ENCODE peak calls at places on chromosomes 3 and 15, in five cellular contexts. V, Y, I, A and T are unnamed samples. For H3K36me3, the result is how much of the 10 kb centered on the place peaks cover.

GRCh38 chr3:141414800-141415462 is 46.6 kb downstream of the ZBTB38 start:
- DNase-seq in V (no peak), Y (no peak), I (no peak), A (peak), T (no peak)

GRCh38 chr3:139772539-139773500 is 95.0 kb upstream of the NMNAT3 start:
- DNase-seq in V (no peak), Y (no peak), I (no peak), A (peak), T (peak)

GRCh38 chr15:47027322-47027946 is 689.9 kb upstream of the SEMA6D start:
- DNase-seq in V (no peak), Y (no peak), I (peak), A (no peak), T (peak)

GRCh38 chr3:177337548-177338331 is 140.5 kb upstream of the TBL1XR1 start:
- DNase-seq in V (no peak), Y (no peak), I (no peak), A (peak), T (peak)

GRCh38 chr15:79874242-79874641 is 22.6 kb downstream of the MTHFS start:
- DNase-seq in V (no peak), Y (no peak), I (no peak), A (peak), T (peak)

GRCh38 chr3:37243811-37244748 is 69.7 kb upstream of the LRRFIP2 start:
- DNase-seq in V (peak), Y (peak), I (peak), A (peak), T (peak)

GRCh38 chr15:101647251-101647650 is 4.9 kb downstream of the TM2D3 start:
- DNase-seq in V (no peak), Y (no peak), I (no peak), A (no peak), T (no peak)

GRCh38 chr3:73270839-73271483 is 209.5 kb downstream of the EBLN2 start:
- DNase-seq in V (no peak), Y (no peak), I (no peak), A (peak), T (no peak)

DNA sequence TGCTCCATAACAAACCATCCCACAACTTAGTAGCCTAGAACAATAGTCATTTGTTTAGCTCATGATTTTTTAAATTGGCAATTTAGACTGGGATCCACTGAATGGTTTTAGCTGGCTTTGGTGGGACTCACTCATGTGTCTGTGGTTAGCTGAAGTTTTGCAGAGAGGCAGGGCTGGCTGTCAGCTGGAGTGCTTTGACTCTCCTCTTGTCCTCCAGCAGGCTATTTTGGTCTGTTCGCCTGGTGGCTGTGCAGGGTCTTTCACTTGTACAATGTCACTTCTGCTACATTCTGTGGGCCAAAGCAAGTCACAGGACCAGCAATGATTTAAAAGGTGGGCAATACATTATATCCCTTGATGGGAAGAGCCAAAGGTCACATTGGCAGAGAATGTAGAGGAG is 1146.5 kb downstream of the ROBO2 start:
- DNase-seq in V (peak), Y (no peak), I (peak), A (no peak), T (no peak)
- TF ChIP-seq CTCF in V (no peak), Y (no peak), I (peak), A (no peak), T (no peak)

GRCh38 chr15:63041402-63041977 is 1.1 kb upstream of the TPM1 start:
- DNase-seq in V (no peak), Y (no peak), I (peak), A (no peak), T (no peak)
- H3K4me3 ChIP-seq in V (peak), Y (peak), I (peak), A (peak), T (peak)

GRCh38 chr3:47003461-47004368 is 24.2 kb downstream of the NBEAL2 start:
- DNase-seq in V (no peak), Y (no peak), I (no peak), A (no peak), T (no peak)

GRCh38 chr3:47000922-47001730 is 21.7 kb downstream of the NBEAL2 start:
- DNase-seq in V (no peak), Y (no peak), I (no peak), A (no peak), T (no peak)

GRCh38 chr3:47002490-47003410 is 23.3 kb downstream of the NBEAL2 start:
- DNase-seq in V (no peak), Y (no peak), I (peak), A (no peak), T (no peak)

GRCh38 chr3:47000198-47000815 is 20.8 kb downstream of the NBEAL2 start:
- DNase-seq in V (no peak), Y (no peak), I (no peak), A (no peak), T (peak)

GRCh38 chr3:47001731-47002489 is 22.4 kb downstream of the NBEAL2 start:
- DNase-seq in V (no peak), Y (no peak), I (no peak), A (no peak), T (no peak)
- H3K36me3 ChIP-seq in V (under half), Y (under half), I (under half), A (under half), T (half or more)

GRCh38 chr3:166013073-166013679 is 176.0 kb upstream of the BCHE start:
- DNase-seq in V (no peak), Y (no peak), I (peak), A (peak), T (peak)
- TF ChIP-seq CTCF in V (peak), Y (peak), I (peak), A (peak), T (no peak)

GRCh38 chr3:184677344-184678316 is 34.2 kb downstream of the MAGEF1 start:
- DNase-seq in V (no peak), Y (no peak), I (no peak), A (no peak), T (no peak)

GRCh38 chr3:184679056-184679502 is 32.8 kb downstream of the MAGEF1 start:
- DNase-seq in V (peak), Y (no peak), I (peak), A (no peak), T (no peak)

GRCh38 chr3:184676927-184677326 is 34.9 kb downstream of the MAGEF1 start:
- DNase-seq in V (no peak), Y (no peak), I (no peak), A (no peak), T (no peak)

GRCh38 chr3:184680411-184680990 is 31.4 kb downstream of the MAGEF1 start:
- DNase-seq in V (no peak), Y (no peak), I (no peak), A (no peak), T (no peak)

DNA sequence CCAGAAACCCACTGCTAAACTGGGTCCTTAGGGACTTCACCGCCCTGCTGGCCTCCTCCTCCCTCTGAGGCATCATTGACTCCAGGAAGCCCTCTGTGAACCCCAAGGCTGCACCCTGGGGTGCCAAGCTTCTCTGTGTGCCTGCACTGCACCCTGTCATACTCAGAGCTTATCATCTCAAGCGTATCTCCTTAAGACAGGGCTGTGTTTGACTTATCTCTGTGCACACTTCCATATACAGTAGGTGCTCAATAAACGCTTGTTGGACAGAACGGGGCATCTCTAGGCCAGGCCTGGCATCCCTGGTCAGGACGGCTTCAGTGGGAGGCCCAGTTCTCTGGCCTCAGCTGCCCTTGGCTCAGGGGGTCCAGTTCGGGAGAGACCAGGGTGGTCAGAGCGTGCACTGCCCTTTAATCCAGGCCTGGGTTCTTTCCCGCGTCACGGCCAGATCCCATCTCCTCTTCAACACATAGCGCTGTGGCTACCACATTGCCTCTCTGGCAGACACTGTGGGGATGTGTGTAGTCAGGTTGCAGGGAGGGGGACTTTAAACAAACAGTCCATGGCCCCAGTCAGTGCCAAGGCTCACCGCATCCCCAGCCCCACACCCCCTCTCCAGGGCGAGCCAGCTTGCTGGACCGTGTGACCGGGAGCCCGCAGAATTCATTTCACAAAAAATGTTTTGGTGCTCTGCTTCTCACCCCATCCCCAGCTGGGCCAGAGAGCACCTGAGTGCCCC is 33.4 kb downstream of the MAGEF1 start:
- DNase-seq in V (no peak), Y (no peak), I (no peak), A (no peak), T (no peak)
- H3K4me3 ChIP-seq in V (peak), Y (no peak), I (no peak), A (no peak), T (no peak)

GRCh38 chr15:90451215-90451850 is 63.3 kb downstream of the IQGAP1 start:
- DNase-seq in V (no peak), Y (no peak), I (no peak), A (peak), T (peak)

GRCh38 chr15:90449206-90449735 is 61.2 kb downstream of the IQGAP1 start:
- DNase-seq in V (no peak), Y (no peak), I (no peak), A (peak), T (no peak)
- H3K36me3 ChIP-seq in V (under half), Y (under half), I (under half), A (half or more), T (under half)

DNA sequence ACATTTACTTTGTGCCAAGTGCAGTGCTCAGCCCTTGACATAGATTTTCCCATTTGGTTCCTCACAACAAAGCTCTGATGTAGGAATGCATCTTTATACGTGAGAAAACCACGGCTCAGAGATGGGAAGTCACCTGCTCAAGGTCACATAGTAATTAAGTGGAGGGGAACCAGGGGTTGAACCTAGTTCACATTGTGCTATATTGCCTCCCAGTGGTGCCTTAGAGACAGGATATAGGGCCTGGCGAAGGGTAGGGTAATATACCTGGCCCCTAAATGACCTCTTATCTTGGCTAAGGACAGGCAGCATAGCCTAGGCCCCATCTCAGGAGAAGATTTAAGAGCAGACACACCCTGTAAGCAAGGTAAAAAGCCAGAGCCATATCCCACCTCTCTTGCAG is 71.5 kb downstream of the FOXP1 start:
- DNase-seq in V (no peak), Y (no peak), I (no peak), A (no peak), T (no peak)
- TF ChIP-seq CTCF in V (no peak), Y (no peak), I (no peak), A (no peak), T (peak)

DNA sequence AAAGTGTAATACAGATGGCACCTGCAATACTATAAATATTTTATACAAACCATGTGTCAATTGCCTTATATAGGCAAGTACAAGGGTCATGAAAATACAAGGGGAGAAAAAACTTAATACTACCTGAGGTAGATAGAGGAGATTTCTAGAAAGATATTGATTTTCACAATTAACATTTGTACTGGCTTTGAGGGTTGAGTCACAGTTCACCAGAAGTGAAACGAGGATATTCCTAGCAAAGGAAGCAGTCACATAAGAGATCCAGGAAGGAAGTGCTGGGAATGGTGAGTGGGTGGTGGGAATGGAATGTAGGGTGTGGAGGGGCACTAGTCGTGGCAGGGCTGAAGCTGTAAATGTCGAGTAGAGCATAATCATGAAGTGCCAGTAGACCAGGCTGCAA is 108.7 kb downstream of the P2RY1 start:
- DNase-seq in V (no peak), Y (no peak), I (no peak), A (peak), T (peak)
- H3K4me3 ChIP-seq in V (no peak), Y (no peak), I (no peak), A (no peak), T (no peak)

GRCh38 chr3:135760581-135760980 is 204.9 kb upstream of the PPP2R3A start:
- DNase-seq in V (no peak), Y (no peak), I (no peak), A (no peak), T (no peak)

GRCh38 chr3:135766113-135766512 is 199.4 kb upstream of the PPP2R3A start:
- DNase-seq in V (no peak), Y (no peak), I (no peak), A (no peak), T (no peak)

GRCh38 chr3:135758961-135759360 is 206.6 kb upstream of the PPP2R3A start:
- DNase-seq in V (no peak), Y (no peak), I (no peak), A (no peak), T (no peak)

GRCh38 chr3:135759651-135760050 is 205.9 kb upstream of the PPP2R3A start:
- DNase-seq in V (no peak), Y (no peak), I (no peak), A (no peak), T (no peak)

GRCh38 chr3:135762188-135762853 is 203.2 kb upstream of the PPP2R3A start:
- DNase-seq in V (no peak), Y (no peak), I (peak), A (no peak), T (no peak)
- H3K36me3 ChIP-seq in V (under half), Y (under half), I (under half), A (under half), T (under half)